ENCODE peak calls at places on chromosomes 3 and 15, in nine cellular contexts. X is Peyer's patch; A is B cell; K is H9; N is activated CD8-positive, alpha-beta memory T cell treated with anti-CD3 and anti-CD28 coated beads for 1 hour; M is neural crest cell; S is Right ventricle myocardium superior; Z is stimulated activated CD4-positive, alpha-beta T cell treated with anti-CD3 and anti-CD28 coated beads, TNF-alpha, amount 100 ng/mL, for 1 hour; L is left colon. R is an unnamed sample.

GRCh38 chr3:43055806-43056770 is 49.8 kb downstream of the POMGNT2 start:
- DNase-seq in K (no peak), N (no peak), X (no peak), A (no peak), L (no peak), Z (no peak), M (no peak), S (no peak), R (no peak)

GRCh38 chr3:53729618-53730017 is 116.6 kb downstream of the CHDH start:
- DNase-seq in Z (no peak), A (no peak), S (no peak), M (no peak), L (no peak), N (no peak), K (no peak), X (peak), R (no peak)

GRCh38 chr3:34285465-34286188 is 487.2 kb downstream of the PDCD6IP start:
- DNase-seq in L (no peak), A (no peak), M (no peak), N (no peak), S (no peak), X (no peak), Z (no peak), K (no peak), R (no peak)

GRCh38 chr3:156685752-156686151 is 11.4 kb downstream of the TIPARP start:
- DNase-seq in M (no peak), S (no peak), L (no peak), A (no peak), X (no peak), N (no peak), K (no peak), Z (no peak), R (no peak)

GRCh38 chr3:31132132-31132769 is 237.8 kb upstream of the GADL1 start:
- DNase-seq in S (no peak), M (no peak), Z (no peak), X (no peak), A (peak), L (no peak), N (no peak), K (no peak), R (no peak)

GRCh38 chr3:173902866-173903265 is 505.3 kb downstream of the NLGN1 start:
- DNase-seq in K (no peak), A (no peak), X (no peak), L (no peak), M (no peak), Z (no peak), N (no peak), S (no peak), R (no peak)

GRCh38 chr3:156246939-156247725 is 126.8 kb downstream of the KCNAB1 start:
- DNase-seq in K (no peak), S (no peak), X (no peak), Z (no peak), N (no peak), A (no peak), L (no peak), M (no peak), R (no peak)

GRCh38 chr3:51024765-51025681 is 350.3 kb downstream of the DOCK3 start:
- DNase-seq in A (peak), Z (peak), M (no peak), S (peak), N (peak), L (peak), K (peak), X (peak), R (no peak)

GRCh38 chr15:64460737-64461576 is 579 bp downstream of the ZNF609 start:
- DNase-seq in A (peak), N (no peak), M (no peak), K (peak), S (no peak), L (peak), Z (no peak), X (peak), R (peak)

GRCh38 chr3:23591374-23591773 is 214.4 kb upstream of the UBE2E1 start:
- DNase-seq in Z (no peak), A (no peak), L (no peak), S (no peak), M (no peak), X (no peak), N (no peak), K (no peak), R (no peak)

GRCh38 chr3:13512451-13512850 is 32.3 kb downstream of the HDAC11 start:
- DNase-seq in M (no peak), L (no peak), X (no peak), N (no peak), Z (no peak), K (no peak), A (no peak), S (peak), R (no peak)

GRCh38 chr3:37631686-37632085 is 230.0 kb upstream of the CTDSPL start:
- DNase-seq in M (no peak), N (no peak), K (no peak), A (no peak), L (no peak), Z (no peak), S (no peak), X (no peak), R (no peak)

GRCh38 chr15:101355678-101356464 is 60.8 kb upstream of the SNRPA1 start:
- DNase-seq in N (no peak), X (no peak), K (no peak), Z (no peak), L (no peak), A (no peak), M (no peak), S (no peak), R (no peak)

GRCh38 chr15:59315914-59316428 is 56.7 kb downstream of the MYO1E start:
- DNase-seq in A (no peak), K (no peak), L (no peak), Z (no peak), S (no peak), M (no peak), N (no peak), X (no peak), R (no peak)

GRCh38 chr3:181700168-181701087 is 11.3 kb upstream of the SOX2 start:
- DNase-seq in N (no peak), Z (no peak), L (peak), X (peak), S (no peak), A (peak), K (peak), M (peak), R (no peak)

GRCh38 chr3:99013794-99014315 is 112.4 kb upstream of the DCBLD2 start:
- DNase-seq in A (no peak), S (no peak), K (no peak), L (no peak), X (no peak), N (no peak), Z (no peak), M (no peak), R (no peak)

GRCh38 chr15:42338500-42338899 is 20.8 kb upstream of the CAPN3 start:
- DNase-seq in Z (no peak), X (no peak), S (no peak), L (no peak), K (no peak), M (no peak), N (no peak), A (no peak), R (no peak)

GRCh38 chr15:39880718-39881387 is 39.2 kb downstream of the GPR176 start:
- DNase-seq in A (no peak), M (no peak), Z (no peak), L (no peak), K (no peak), X (no peak), S (no peak), N (no peak), R (no peak)

GRCh38 chr3:114223146-114223545 is 14.2 kb downstream of the ZNF80 start:
- DNase-seq in N (no peak), S (no peak), M (no peak), Z (no peak), K (no peak), L (no peak), X (no peak), A (peak), R (no peak)

GRCh38 chr3:72120806-72121778 is 336.1 kb upstream of the PROK2 start:
- DNase-seq in M (no peak), K (no peak), L (no peak), N (no peak), A (no peak), Z (no peak), X (no peak), S (no peak), R (no peak)

GRCh38 chr3:139534444-139534812 is 5.1 kb downstream of the RBP1 start:
- DNase-seq in M (no peak), Z (no peak), X (peak), S (no peak), A (no peak), N (no peak), L (no peak), K (no peak), R (no peak)

GRCh38 chr3:31186041-31186440 is 291.6 kb upstream of the GADL1 start:
- DNase-seq in K (no peak), X (no peak), M (no peak), L (no peak), Z (no peak), N (no peak), S (no peak), A (no peak), R (no peak)

GRCh38 chr3:126287536-126288181 is 69.5 kb downstream of the KLF15 start:
- DNase-seq in L (peak), Z (no peak), S (peak), X (no peak), A (no peak), N (no peak), K (peak), M (peak), R (no peak)

GRCh38 chr15:49062900-49063299 is 16.7 kb upstream of the SECISBP2L start:
- DNase-seq in Z (no peak), N (no peak), K (peak), M (no peak), S (no peak), X (no peak), L (no peak), A (no peak), R (no peak)

GRCh38 chr3:129461022-129461421 is 21.0 kb downstream of the IFT122 start:
- DNase-seq in A (no peak), S (no peak), N (no peak), X (no peak), K (no peak), Z (no peak), L (no peak), M (no peak), R (no peak)

GRCh38 chr3:30458781-30459180 is 147.6 kb upstream of the TGFBR2 start:
- DNase-seq in S (peak), K (no peak), L (no peak), A (no peak), M (no peak), X (no peak), N (no peak), Z (no peak), R (no peak)

GRCh38 chr3:43410575-43410974 is 124.2 kb downstream of the SNRK start:
- DNase-seq in A (no peak), Z (no peak), S (no peak), M (no peak), L (no peak), K (no peak), N (no peak), X (no peak), R (no peak)

GRCh38 chr3:47877288-47877687 is 74.3 kb downstream of the DHX30 start:
- DNase-seq in S (no peak), K (no peak), X (no peak), A (no peak), M (no peak), L (no peak), Z (no peak), N (no peak), R (no peak)